ENCODE peak calls at places on chromosomes 16 and 17, in eight cellular contexts. T is NT2/D1, V is BE2C, D is AG04450, Y is GM23248, S is colonic mucosa, A is GM12865, B is OCI-LY7. G is an unnamed sample.

GRCh38 chr17:69240201-69240600 is 11.6 kb upstream of the ABCA10 start:
- DNase-seq in T (no peak), V (no peak), D (no peak), Y (no peak), S (no peak), A (no peak), B (no peak), G (no peak)

GRCh38 chr17:15490634-15491261 is 23.3 kb upstream of the CDRT4 start:
- DNase-seq in T (peak), V (peak), D (no peak), Y (peak), S (peak), A (no peak), B (no peak), G (peak)

GRCh38 chr16:81946206-81946605 is 65.1 kb downstream of the SDR42E1 start:
- DNase-seq in T (no peak), V (no peak), D (no peak), Y (peak), S (no peak), A (no peak), B (no peak), G (no peak)

GRCh38 chr16:85146532-85146797 is 34.2 kb upstream of the CIBAR2 start:
- DNase-seq in T (no peak), V (no peak), D (no peak), Y (no peak), S (no peak), A (no peak), B (no peak), G (no peak)

GRCh38 chr16:75266738-75267630 is 15.6 kb upstream of the BCAR1 start:
- DNase-seq in T (no peak), V (no peak), D (no peak), Y (no peak), S (no peak), A (no peak), B (no peak), G (no peak)

GRCh38 chr16:56013962-56014552 is 138.9 kb upstream of the CES5A start:
- DNase-seq in T (peak), V (no peak), D (no peak), Y (peak), S (peak), A (peak), B (peak), G (peak)

GRCh38 chr16:24524855-24525652 is 14.3 kb upstream of the RBBP6 start:
- DNase-seq in T (no peak), V (no peak), D (no peak), Y (no peak), S (no peak), A (no peak), B (no peak), G (peak)

GRCh38 chr16:49658066-49658465 is 197.8 kb downstream of the ZNF423 start:
- DNase-seq in T (no peak), V (no peak), D (no peak), Y (no peak), S (no peak), A (no peak), B (no peak), G (no peak)

GRCh38 chr16:69880640-69881133 is 70.4 kb upstream of the CLEC18A start:
- DNase-seq in T (no peak), V (no peak), D (no peak), Y (peak), S (no peak), A (no peak), B (no peak), G (peak)

GRCh38 chr16:84836967-84837366 is 17.2 kb downstream of the CRISPLD2 start:
- DNase-seq in T (no peak), V (no peak), D (no peak), Y (no peak), S (no peak), A (no peak), B (no peak), G (no peak)

GRCh38 chr17:1019451-1019850 is 22.5 kb downstream of the TIMM22 start:
- DNase-seq in T (no peak), V (no peak), D (no peak), Y (no peak), S (no peak), A (no peak), B (no peak), G (no peak)

GRCh38 chr16:2335286-2335895 is 5.1 kb downstream of the ABCA3 start:
- DNase-seq in T (no peak), V (no peak), D (no peak), Y (no peak), S (peak), A (no peak), B (no peak), G (no peak)

GRCh38 chr16:84929421-84930297 is 81.7 kb downstream of the ZDHHC7 start:
- DNase-seq in T (no peak), V (no peak), D (no peak), Y (peak), S (no peak), A (no peak), B (no peak), G (no peak)

GRCh38 chr16:67931712-67932461 is at the start of gene CTRL:
- DNase-seq in T (no peak), V (peak), D (no peak), Y (no peak), S (no peak), A (no peak), B (no peak), G (no peak)

GRCh38 chr17:81553616-81554181 is 1.5 kb upstream of the FAAP100 start:
- DNase-seq in T (no peak), V (peak), D (peak), Y (peak), S (peak), A (no peak), B (no peak), G (no peak)
- H3K4me3 ChIP-seq in T (peak), V (peak), D (peak), Y (peak), S (peak), A (peak), B (peak), G (peak)

GRCh38 chr17:48539177-48539576 is 5.7 kb downstream of the HOXB2 start:
- DNase-seq in T (no peak), V (no peak), D (no peak), Y (peak), S (no peak), A (no peak), B (no peak), G (no peak)

GRCh38 chr17:48542114-48542955 is 2.6 kb downstream of the HOXB2 start:
- DNase-seq in T (no peak), V (no peak), D (no peak), Y (peak), S (no peak), A (no peak), B (no peak), G (no peak)

GRCh38 chr17:48540213-48540612 is 4.7 kb downstream of the HOXB2 start:
- DNase-seq in T (no peak), V (no peak), D (no peak), Y (no peak), S (no peak), A (no peak), B (no peak), G (no peak)

GRCh38 chr17:48541574-48542113 is 3.3 kb downstream of the HOXB2 start:
- DNase-seq in T (no peak), V (no peak), D (no peak), Y (peak), S (no peak), A (no peak), B (no peak), G (no peak)

GRCh38 chr17:48541036-48541573 is 3.8 kb downstream of the HOXB2 start:
- DNase-seq in T (no peak), V (no peak), D (no peak), Y (peak), S (no peak), A (no peak), B (no peak), G (no peak)
- H3K4me3 ChIP-seq in T (no peak), V (no peak), D (peak), Y (peak), S (peak), A (no peak), B (no peak), G (peak)

GRCh38 chr17:77279448-77280303 is 138.9 kb downstream of the SEC14L1 start:
- DNase-seq in T (no peak), V (no peak), D (no peak), Y (no peak), S (peak), A (peak), B (no peak), G (peak)
- H3K4me3 ChIP-seq in T (no peak), V (no peak), D (no peak), Y (no peak), S (peak), A (no peak), B (no peak), G (no peak)

GRCh38 chr17:82881292-82881823 is 41.5 kb upstream of the ZNF750 start:
- DNase-seq in T (no peak), V (no peak), D (no peak), Y (no peak), S (no peak), A (no peak), B (no peak), G (no peak)

GRCh38 chr17:82883461-82884031 is 43.7 kb upstream of the ZNF750 start:
- DNase-seq in T (no peak), V (no peak), D (no peak), Y (no peak), S (no peak), A (no peak), B (no peak), G (no peak)

GRCh38 chr17:82880620-82881019 is 40.8 kb upstream of the ZNF750 start:
- DNase-seq in T (no peak), V (no peak), D (no peak), Y (no peak), S (no peak), A (no peak), B (no peak), G (no peak)

GRCh38 chr17:82882715-82883446 is 43.1 kb upstream of the ZNF750 start:
- DNase-seq in T (no peak), V (no peak), D (no peak), Y (no peak), S (peak), A (no peak), B (no peak), G (no peak)

DNA sequence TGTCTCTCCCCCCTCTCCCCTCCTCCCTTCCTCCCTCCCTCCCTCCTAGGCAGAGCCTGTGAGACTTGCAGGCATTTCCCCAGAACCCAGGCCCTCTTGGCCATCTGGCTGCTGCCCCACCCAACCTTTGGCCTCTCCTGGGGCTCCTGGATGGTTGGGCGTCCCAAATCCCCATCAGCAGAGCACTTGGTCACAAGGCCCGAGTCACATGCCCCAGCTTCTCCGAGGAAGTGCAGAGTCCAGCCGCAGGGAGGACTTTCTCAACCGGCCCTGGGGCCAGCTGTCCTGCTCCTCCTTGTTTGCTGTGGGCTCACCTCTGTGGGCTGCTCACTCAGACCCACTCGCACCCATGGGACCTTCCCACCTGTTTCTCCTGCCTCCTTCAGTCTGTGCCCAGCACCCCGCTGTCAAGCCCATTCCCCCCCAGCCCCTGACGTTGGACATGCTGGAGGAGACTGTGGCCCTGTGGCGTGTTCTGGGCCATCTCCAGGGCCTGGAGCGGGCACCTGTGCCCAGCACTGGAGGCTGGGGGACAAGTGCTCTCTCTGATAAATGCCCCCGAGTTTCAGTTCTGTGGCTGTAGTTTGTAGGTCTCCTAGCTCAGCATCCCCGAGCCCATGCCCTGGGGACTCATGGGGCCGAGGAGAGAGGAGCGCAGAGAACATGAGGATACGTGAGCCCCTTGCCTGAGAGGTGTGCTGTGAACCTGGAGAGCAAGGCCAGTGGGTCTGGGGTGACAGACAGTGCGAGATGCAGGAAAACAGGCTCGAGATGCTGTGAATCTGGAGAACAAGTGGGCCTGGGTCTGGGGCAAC is 42.3 kb upstream of the ZNF750 start:
- DNase-seq in T (no peak), V (no peak), D (no peak), Y (no peak), S (peak), A (no peak), B (no peak), G (no peak)
- H3K4me3 ChIP-seq in T (no peak), V (no peak), D (no peak), Y (no peak), S (no peak), A (no peak), B (no peak), G (no peak)

G was measured in adipocyte.